ENCODE peak calls at places on chromosome 13, in eight cellular contexts. X, C, O, Q, L, M, D and N are unnamed samples.

GRCh38 chr13:29648760-29649159 is 53.3 kb upstream of the SLC7A1 start:
- DNase-seq in X (no peak), C (no peak), O (no peak), Q (no peak), L (no peak), M (no peak), D (no peak), N (no peak)

GRCh38 chr13:105363747-105364177 is 1171.7 kb downstream of the EFNB2 start:
- DNase-seq in X (no peak), C (no peak), O (no peak), Q (no peak), L (no peak), M (no peak), D (no peak), N (no peak)

GRCh38 chr13:36549771-36550170 is 117.5 kb downstream of the CCNA1 start:
- DNase-seq in X (peak), C (no peak), O (no peak), Q (no peak), L (no peak), M (no peak), D (no peak), N (no peak)

GRCh38 chr13:24512208-24513068 is at the start of gene PARP4:
- DNase-seq in X (peak), C (peak), O (peak), Q (peak), L (peak), M (peak), D (peak), N (no peak)

GRCh38 chr13:101691326-101691725 is 238.9 kb downstream of the ITGBL1 start:
- DNase-seq in X (no peak), C (no peak), O (no peak), Q (no peak), L (no peak), M (no peak), D (no peak), N (no peak)

GRCh38 chr13:41199526-41199925 is 5.2 kb upstream of the KBTBD7 start:
- DNase-seq in X (no peak), C (no peak), O (no peak), Q (no peak), L (no peak), M (no peak), D (no peak), N (no peak)

GRCh38 chr13:100490692-100491091 is 97.9 kb downstream of the GGACT start:
- DNase-seq in X (peak), C (no peak), O (no peak), Q (no peak), L (peak), M (no peak), D (peak), N (no peak)

GRCh38 chr13:28505543-28506135 is 10.7 kb upstream of the FLT1 start:
- DNase-seq in X (no peak), C (no peak), O (no peak), Q (peak), L (no peak), M (no peak), D (no peak), N (no peak)

GRCh38 chr13:29496241-29496712 is 99.2 kb downstream of the SLC7A1 start:
- DNase-seq in X (no peak), C (no peak), O (peak), Q (peak), L (no peak), M (no peak), D (no peak), N (no peak)

DNA sequence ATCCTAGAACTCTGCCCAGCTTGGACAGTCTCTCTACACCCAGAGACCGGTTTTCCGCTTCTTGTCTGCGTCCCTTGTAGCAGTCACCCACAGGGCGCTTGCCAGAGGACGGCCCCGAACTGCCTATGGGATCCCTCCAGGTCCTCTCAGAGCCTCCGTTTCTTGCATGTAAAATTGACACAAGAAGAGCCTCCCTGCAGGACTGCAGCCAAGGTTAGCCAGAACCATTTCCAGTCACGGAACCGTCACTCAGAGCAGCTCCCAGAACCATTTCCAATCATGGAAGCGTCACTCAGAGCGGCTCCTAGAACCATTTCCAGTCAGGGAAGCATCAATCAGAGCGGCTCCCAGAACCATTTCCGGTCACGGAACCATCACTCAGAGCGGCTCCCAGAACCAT is 65.5 kb downstream of the ATP11A start:
- DNase-seq in X (no peak), C (no peak), O (no peak), Q (peak), L (no peak), M (no peak), D (no peak), N (no peak)
- H3K4me3 ChIP-seq in X (no peak), C (no peak), O (no peak), Q (no peak), L (no peak), M (no peak), D (no peak), N (no peak)

DNA sequence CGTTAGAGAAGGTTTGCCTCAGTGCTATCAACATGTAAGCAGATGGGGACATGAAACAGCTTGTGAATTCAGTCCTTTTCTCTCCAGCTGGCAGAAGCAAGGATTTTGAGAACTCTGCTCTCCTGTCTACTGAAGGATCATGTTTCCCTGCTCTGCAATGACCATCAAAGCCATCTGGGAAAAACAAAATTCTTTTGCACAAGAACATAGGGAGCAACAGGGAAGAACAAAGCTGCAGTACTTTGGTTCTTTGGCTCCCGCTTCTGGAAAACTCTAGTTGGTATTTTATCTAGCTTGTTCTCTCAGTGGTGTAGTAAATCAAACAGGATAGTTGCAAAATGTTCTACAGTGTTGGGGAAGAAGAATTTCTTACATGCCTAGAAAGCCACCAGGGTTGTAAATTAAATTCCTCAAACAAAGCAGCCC is 270.4 kb downstream of the ENOX1 start:
- DNase-seq in X (no peak), C (no peak), O (peak), Q (no peak), L (no peak), M (no peak), D (no peak), N (peak)
- TF ChIP-seq POLR2AphosphoS5 in X (no peak), C (no peak), O (peak), Q (no peak), L (no peak), M (no peak), D (peak), N (peak)

DNA sequence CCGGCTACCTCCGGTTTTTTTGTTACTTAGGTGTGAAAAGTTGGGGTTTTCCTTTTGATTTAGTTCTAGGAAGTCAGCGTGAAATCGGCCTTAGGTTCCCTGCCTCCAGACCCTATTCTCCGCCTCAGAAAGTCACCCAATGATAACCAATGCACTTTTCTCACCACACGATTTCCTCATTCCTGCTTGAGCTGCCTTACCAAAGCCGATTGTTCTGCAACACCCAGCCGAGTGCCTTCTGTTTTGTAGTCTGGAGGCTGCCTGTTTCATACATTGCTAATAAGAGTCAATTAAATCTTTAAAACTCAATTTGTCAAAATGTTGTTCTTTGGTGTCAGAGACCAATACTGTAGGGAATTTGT is 39.7 kb downstream of the GJA3 start:
- DNase-seq in X (no peak), C (no peak), O (no peak), Q (no peak), L (no peak), M (peak), D (no peak), N (no peak)
- H3K4me3 ChIP-seq in X (peak), C (peak), O (no peak), Q (peak), L (peak), M (peak), D (peak), N (no peak)

GRCh38 chr13:38518328-38518727 is 168.5 kb upstream of the FREM2 start:
- DNase-seq in X (no peak), C (no peak), O (no peak), Q (no peak), L (no peak), M (no peak), D (no peak), N (no peak)
- TF ChIP-seq POLR2AphosphoS5 in X (no peak), C (no peak), O (no peak), Q (no peak), L (no peak), M (no peak), D (no peak), N (no peak)

GRCh38 chr13:33204130-33204927 is 81.2 kb downstream of the STARD13 start:
- DNase-seq in X (no peak), C (no peak), O (no peak), Q (no peak), L (no peak), M (no peak), D (no peak), N (no peak)
- H3K4me3 ChIP-seq in X (no peak), C (no peak), O (peak), Q (peak), L (no peak), M (no peak), D (peak), N (peak)

DNA sequence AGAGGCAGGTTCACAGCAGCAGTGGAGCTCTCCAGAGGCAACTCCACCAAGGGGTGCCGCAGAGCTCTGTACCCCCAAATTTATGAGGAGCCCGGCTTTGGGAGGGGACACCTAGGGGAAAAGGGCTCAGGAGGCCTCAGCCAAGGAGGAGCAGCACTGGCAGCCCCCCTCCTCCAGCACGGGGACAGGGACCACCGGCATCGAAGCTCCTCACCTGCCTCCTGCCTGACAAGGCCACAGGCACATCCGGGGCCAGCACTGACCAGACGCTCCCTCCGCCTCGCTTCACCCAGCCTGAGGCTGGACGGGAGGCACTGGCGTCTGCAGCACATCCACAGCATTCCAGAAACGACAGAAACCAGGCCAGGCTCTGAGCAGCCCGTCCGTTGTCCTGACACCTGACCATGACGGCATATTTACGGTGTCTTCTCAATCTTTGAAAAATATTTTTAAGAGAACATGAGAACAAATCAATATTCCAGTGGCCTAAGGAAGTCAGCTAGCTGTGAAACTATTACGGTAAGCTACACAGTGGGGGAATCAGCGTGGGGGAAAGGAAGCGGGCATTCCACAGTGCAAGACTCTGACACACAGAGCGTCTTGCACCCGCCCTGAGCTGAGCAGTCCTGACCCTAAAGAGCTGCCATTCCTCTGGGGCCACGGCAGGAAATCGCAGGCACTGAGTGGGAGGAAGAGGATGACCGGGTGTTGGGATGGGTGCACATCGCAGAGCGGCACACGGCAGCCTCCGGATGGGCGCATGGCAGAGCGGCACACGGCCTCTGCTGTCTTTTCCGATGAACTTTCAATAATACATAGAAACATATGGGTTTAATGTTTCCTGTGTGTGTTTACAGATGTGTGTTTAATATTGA is 26.8 kb downstream of the RASA3 start:
- DNase-seq in X (no peak), C (no peak), O (no peak), Q (peak), L (no peak), M (no peak), D (peak), N (no peak)
- TF ChIP-seq POLR2AphosphoS5 in X (no peak), C (no peak), O (no peak), Q (peak), L (no peak), M (no peak), D (no peak), N (no peak)

DNA sequence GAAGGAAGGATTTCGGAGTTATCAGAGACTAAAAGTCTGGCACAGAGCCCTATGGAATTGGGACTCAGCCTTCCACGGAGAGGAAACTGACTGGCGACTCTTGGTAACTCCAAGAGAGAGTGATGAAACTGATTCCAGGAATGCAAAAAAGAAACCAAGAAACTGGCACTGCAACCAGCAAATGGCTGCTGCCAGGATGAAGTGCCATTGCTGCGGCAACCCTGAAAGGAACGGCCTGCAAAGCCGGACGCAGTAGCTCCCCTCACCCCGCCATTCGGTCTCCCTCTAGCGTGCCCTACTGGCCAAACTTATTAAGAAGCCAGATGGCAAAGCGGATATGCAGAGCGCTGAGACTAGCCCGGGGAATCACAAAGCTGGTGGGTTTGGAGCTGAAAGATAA is 236.0 kb downstream of the PCDH9 start:
- DNase-seq in X (peak), C (no peak), O (no peak), Q (peak), L (no peak), M (peak), D (peak), N (no peak)
- H3K4me3 ChIP-seq in X (peak), C (peak), O (no peak), Q (no peak), L (no peak), M (no peak), D (peak), N (no peak)

GRCh38 chr13:30863231-30863630 is 42.8 kb upstream of the MEDAG start:
- DNase-seq in X (peak), C (no peak), O (no peak), Q (no peak), L (no peak), M (no peak), D (no peak), N (no peak)
- TF ChIP-seq POLR2AphosphoS5 in X (peak), C (no peak), O (no peak), Q (no peak), L (no peak), M (no peak), D (no peak), N (no peak)